ENCODE peak calls at places on chromosome 11, in five cellular contexts. J is effector memory CD8-positive, alpha-beta T cell; P is stimulated activated CD4-positive, alpha-beta T cell treated with anti-CD3 and anti-CD28 coated beads, Interleukin-4, amount 100 ng/mL, for 1 hour; F is C1 segment of cervical spinal cord; X is kidney. E is an unnamed sample.

GRCh38 chr11:125886997-125887372 is 483 bp upstream of the HYLS1 start:
- DNase-seq in F (no peak), J (no peak), P (peak), X (peak), E (no peak)

GRCh38 chr11:62875698-62876483 is 4.8 kb upstream of the SLC3A2 start:
- DNase-seq in J (no peak), P (no peak), X (peak), F (no peak), E (no peak)

GRCh38 chr11:65560555-65561418 is 2.6 kb upstream of the LTBP3 start:
- DNase-seq in P (no peak), J (no peak), X (peak), F (peak), E (peak)

GRCh38 chr11:68377389-68377795 is 65.0 kb downstream of the LRP5 start:
- DNase-seq in F (no peak), J (no peak), P (no peak), X (no peak), E (no peak)

GRCh38 chr11:118046051-118046963 is 30.6 kb upstream of the TMPRSS4 start:
- DNase-seq in J (peak), P (no peak), F (no peak), X (no peak), E (no peak)

GRCh38 chr11:65503923-65504670 is 5.3 kb downstream of the MALAT1 start:
- DNase-seq in F (no peak), J (no peak), X (no peak), P (no peak), E (peak)

GRCh38 chr11:1869427-1870325 is 16.8 kb downstream of the LSP1 start:
- DNase-seq in J (no peak), F (no peak), P (no peak), X (peak), E (no peak)

GRCh38 chr11:58866788-58867187 is 22.3 kb upstream of the GLYATL2 start:
- DNase-seq in P (no peak), X (no peak), F (no peak), J (no peak), E (no peak)

GRCh38 chr11:113204280-113204679 is 110.1 kb upstream of the TTC12 start:
- DNase-seq in J (no peak), P (no peak), F (no peak), X (no peak), E (no peak)

GRCh38 chr11:69018924-69019323 is 5.9 kb upstream of the MRGPRF start:
- DNase-seq in P (no peak), F (no peak), X (no peak), J (no peak), E (no peak)